ENCODE peak calls at places on chromosomes 4 and X, in eight cellular contexts. One of them, this sample, is unnamed.

GRCh38 chrX:150849996-150850720 is 48.3 kb downstream of the CD99L2 start:
- DNase-seq in hippocampal formation: no peak
- DNase-seq in GM03348: no peak
- DNase-seq in AG08396: no peak
- DNase-seq in uterus: no peak
- DNase-seq in frontal cortex: no peak
- DNase-seq in stromal cell of bone marrow: no peak
- DNase-seq in stomach: no peak
- DNase-seq in this sample: no peak

GRCh38 chr4:80091184-80091583 is 18.2 kb upstream of the ANTXR2 start:
- DNase-seq in hippocampal formation: no peak
- DNase-seq in GM03348: no peak
- DNase-seq in AG08396: no peak
- DNase-seq in uterus: no peak
- DNase-seq in frontal cortex: no peak
- DNase-seq in stromal cell of bone marrow: no peak
- DNase-seq in stomach: no peak
- DNase-seq in this sample: no peak

GRCh38 chr4:159607824-159608223 is 504.9 kb downstream of the RAPGEF2 start:
- DNase-seq in hippocampal formation: peak; percentile 5
- DNase-seq in GM03348: no peak
- DNase-seq in AG08396: no peak
- DNase-seq in uterus: no peak
- DNase-seq in frontal cortex: no peak
- DNase-seq in stromal cell of bone marrow: no peak
- DNase-seq in stomach: no peak
- DNase-seq in this sample: no peak

GRCh38 chr4:105551968-105552746 is at the start of gene ARHGEF38:
- DNase-seq in hippocampal formation: no peak
- DNase-seq in GM03348: peak; percentile 27
- DNase-seq in AG08396: peak; percentile 7
- DNase-seq in uterus: no peak
- DNase-seq in frontal cortex: no peak
- DNase-seq in stromal cell of bone marrow: peak; percentile 6
- DNase-seq in stomach: peak; percentile 72
- DNase-seq in this sample: no peak

GRCh38 chr4:98662619-98663225 is 4.3 kb upstream of the TSPAN5 start:
- DNase-seq in hippocampal formation: no peak
- DNase-seq in GM03348: no peak
- DNase-seq in AG08396: no peak
- DNase-seq in uterus: no peak
- DNase-seq in frontal cortex: no peak
- DNase-seq in stromal cell of bone marrow: no peak
- DNase-seq in stomach: no peak
- DNase-seq in this sample: no peak

GRCh38 chr4:104494161-104494560 is 533 bp downstream of the CXXC4 start:
- DNase-seq in hippocampal formation: peak; percentile 36
- DNase-seq in GM03348: no peak
- DNase-seq in AG08396: no peak
- DNase-seq in uterus: no peak
- DNase-seq in frontal cortex: no peak
- DNase-seq in stromal cell of bone marrow: no peak
- DNase-seq in stomach: no peak
- DNase-seq in this sample: no peak

GRCh38 chr4:8725071-8725841 is 132.7 kb downstream of the CPZ start:
- DNase-seq in hippocampal formation: no peak
- DNase-seq in GM03348: no peak
- DNase-seq in AG08396: no peak
- DNase-seq in uterus: peak; percentile 1
- DNase-seq in frontal cortex: no peak
- DNase-seq in stromal cell of bone marrow: no peak
- DNase-seq in stomach: peak; percentile 55
- DNase-seq in this sample: no peak

GRCh38 chr4:52588771-52589591 is 70.1 kb downstream of the USP46 start:
- DNase-seq in hippocampal formation: no peak
- DNase-seq in GM03348: peak; percentile 48
- DNase-seq in AG08396: peak; percentile 52
- DNase-seq in uterus: peak; percentile 56
- DNase-seq in frontal cortex: no peak
- DNase-seq in stromal cell of bone marrow: peak; percentile 59
- DNase-seq in stomach: no peak
- DNase-seq in this sample: peak; percentile 75

GRCh38 chrX:47143894-47144625 is 442 bp downstream of the NDUFB11 start:
- DNase-seq in hippocampal formation: peak; percentile 42
- DNase-seq in GM03348: peak; percentile 70
- DNase-seq in AG08396: peak; percentile 47
- DNase-seq in uterus: peak; percentile 40
- DNase-seq in frontal cortex: peak; percentile 51
- DNase-seq in stromal cell of bone marrow: no peak
- DNase-seq in stomach: no peak
- DNase-seq in this sample: peak; percentile 29

GRCh38 chr4:158722291-158722916 is 792 bp downstream of the PPID start:
- DNase-seq in hippocampal formation: peak; percentile 54
- DNase-seq in GM03348: peak; percentile 46
- DNase-seq in AG08396: peak; percentile 53
- DNase-seq in uterus: no peak
- DNase-seq in frontal cortex: peak; percentile 13
- DNase-seq in stromal cell of bone marrow: peak; percentile 30
- DNase-seq in stomach: no peak
- DNase-seq in this sample: peak; percentile 9

GRCh38 chr4:73379946-73380345 is 24.1 kb upstream of the ALB start:
- DNase-seq in hippocampal formation: no peak
- DNase-seq in GM03348: no peak
- DNase-seq in AG08396: no peak
- DNase-seq in uterus: no peak
- DNase-seq in frontal cortex: no peak
- DNase-seq in stromal cell of bone marrow: no peak
- DNase-seq in stomach: no peak
- DNase-seq in this sample: no peak

GRCh38 chrX:37779857-37780256 is at the start of gene CYBB:
- DNase-seq in hippocampal formation: no peak
- DNase-seq in GM03348: no peak
- DNase-seq in AG08396: no peak
- DNase-seq in uterus: no peak
- DNase-seq in frontal cortex: no peak
- DNase-seq in stromal cell of bone marrow: no peak
- DNase-seq in stomach: no peak
- DNase-seq in this sample: no peak

GRCh38 chrX:100731441-100732281 is at the start of gene SYTL4:
- DNase-seq in hippocampal formation: no peak
- DNase-seq in GM03348: peak; percentile 76
- DNase-seq in AG08396: peak; percentile 65
- DNase-seq in uterus: peak; percentile 63
- DNase-seq in frontal cortex: peak; percentile 33
- DNase-seq in stromal cell of bone marrow: no peak
- DNase-seq in stomach: peak; percentile 37
- DNase-seq in this sample: no peak

GRCh38 chr4:139922625-139923024 is 231.4 kb downstream of the MAML3 start:
- DNase-seq in hippocampal formation: no peak
- DNase-seq in GM03348: peak; percentile 33
- DNase-seq in AG08396: peak; percentile 17
- DNase-seq in uterus: no peak
- DNase-seq in frontal cortex: no peak
- DNase-seq in stromal cell of bone marrow: peak; percentile 39
- DNase-seq in stomach: no peak
- DNase-seq in this sample: peak; percentile 82

GRCh38 chr4:95255396-95256107 is 293.2 kb downstream of the UNC5C start:
- DNase-seq in hippocampal formation: no peak
- DNase-seq in GM03348: peak; percentile 79
- DNase-seq in AG08396: no peak
- DNase-seq in uterus: no peak
- DNase-seq in frontal cortex: peak; percentile 18
- DNase-seq in stromal cell of bone marrow: peak; percentile 65
- DNase-seq in stomach: no peak
- DNase-seq in this sample: no peak

GRCh38 chr4:7167706-7168105 is 24.6 kb upstream of the SORCS2 start:
- DNase-seq in hippocampal formation: no peak
- DNase-seq in GM03348: no peak
- DNase-seq in AG08396: no peak
- DNase-seq in uterus: no peak
- DNase-seq in frontal cortex: no peak
- DNase-seq in stromal cell of bone marrow: no peak
- DNase-seq in stomach: no peak
- DNase-seq in this sample: no peak

GRCh38 chr4:3772632-3773031 is 6.4 kb downstream of the ADRA2C start:
- DNase-seq in hippocampal formation: no peak
- DNase-seq in GM03348: no peak
- DNase-seq in AG08396: no peak
- DNase-seq in uterus: no peak
- DNase-seq in frontal cortex: no peak
- DNase-seq in stromal cell of bone marrow: no peak
- DNase-seq in stomach: no peak
- DNase-seq in this sample: no peak

GRCh38 chrX:119201570-119201969 is 34.5 kb upstream of the PGRMC1 start:
- DNase-seq in hippocampal formation: no peak
- DNase-seq in GM03348: no peak
- DNase-seq in AG08396: no peak
- DNase-seq in uterus: no peak
- DNase-seq in frontal cortex: no peak
- DNase-seq in stromal cell of bone marrow: no peak
- DNase-seq in stomach: no peak
- DNase-seq in this sample: no peak

GRCh38 chrX:13235930-13236329 is 83.9 kb downstream of the ATXN3L start:
- DNase-seq in hippocampal formation: no peak
- DNase-seq in GM03348: no peak
- DNase-seq in AG08396: no peak
- DNase-seq in uterus: no peak
- DNase-seq in frontal cortex: no peak
- DNase-seq in stromal cell of bone marrow: no peak
- DNase-seq in stomach: no peak
- DNase-seq in this sample: no peak

GRCh38 chr4:1249731-1250526 is 999 bp upstream of the CTBP1 start:
- DNase-seq in hippocampal formation: no peak
- DNase-seq in GM03348: peak; percentile 73
- DNase-seq in AG08396: peak; percentile 52
- DNase-seq in uterus: peak; percentile 57
- DNase-seq in frontal cortex: peak; percentile 47
- DNase-seq in stromal cell of bone marrow: no peak
- DNase-seq in stomach: no peak
- DNase-seq in this sample: no peak

GRCh38 chr4:55768291-55768690 is 51.3 kb upstream of the EXOC1L start:
- DNase-seq in hippocampal formation: no peak
- DNase-seq in GM03348: peak; percentile 51
- DNase-seq in AG08396: peak; percentile 44
- DNase-seq in uterus: no peak
- DNase-seq in frontal cortex: no peak
- DNase-seq in stromal cell of bone marrow: peak; percentile 75
- DNase-seq in stomach: no peak
- DNase-seq in this sample: peak; percentile 62

GRCh38 chr4:57132746-57133142 is 22.6 kb upstream of the IGFBP7 start:
- DNase-seq in hippocampal formation: no peak
- DNase-seq in GM03348: no peak
- DNase-seq in AG08396: no peak
- DNase-seq in uterus: no peak
- DNase-seq in frontal cortex: no peak
- DNase-seq in stromal cell of bone marrow: no peak
- DNase-seq in stomach: no peak
- DNase-seq in this sample: no peak

GRCh38 chrX:19544693-19545305 is 29.5 kb upstream of the MAP3K15 start:
- DNase-seq in hippocampal formation: peak; percentile 37
- DNase-seq in GM03348: peak; percentile 57
- DNase-seq in AG08396: peak; percentile 74
- DNase-seq in uterus: peak; percentile 41
- DNase-seq in frontal cortex: peak; percentile 36
- DNase-seq in stromal cell of bone marrow: peak; percentile 31
- DNase-seq in stomach: peak; percentile 38
- DNase-seq in this sample: peak; percentile 33

GRCh38 chr4:123974419-123975105 is 578.0 kb downstream of the SPRY1 start:
- DNase-seq in hippocampal formation: no peak
- DNase-seq in GM03348: no peak
- DNase-seq in AG08396: no peak
- DNase-seq in uterus: no peak
- DNase-seq in frontal cortex: no peak
- DNase-seq in stromal cell of bone marrow: no peak
- DNase-seq in stomach: no peak
- DNase-seq in this sample: no peak